ENCODE peak calls at places on chromosomes 7 and 10, in six cellular contexts. O is colonic mucosa, S is stomach, P is breast epithelium, C is prostate gland, F is adrenal gland. X is an unnamed sample. For H3K36me3, the result is how much of the 10 kb centered on the place peaks cover.

GRCh38 chr7:41189866-41190265 is 513.0 kb downstream of the INHBA start:
- DNase-seq in O (no peak), S (no peak), P (no peak), C (no peak), F (no peak), X (no peak)

GRCh38 chr10:3400368-3400767 is 227.8 kb upstream of the PITRM1 start:
- DNase-seq in O (no peak), S (no peak), P (no peak), C (no peak), F (no peak), X (no peak)

GRCh38 chr7:122072272-122072671 is 71.8 kb downstream of the AASS start:
- DNase-seq in O (no peak), S (no peak), P (no peak), C (no peak), F (no peak), X (no peak)

GRCh38 chr10:61284222-61284890 is 168.8 kb downstream of the TMEM26 start:
- DNase-seq in O (no peak), S (no peak), P (no peak), C (peak), F (no peak), X (no peak)

GRCh38 chr10:132626019-132626760 is 88.6 kb downstream of the INPP5A start:
- DNase-seq in O (no peak), S (no peak), P (no peak), C (no peak), F (no peak), X (no peak)

GRCh38 chr10:49115796-49116508 is 630 bp upstream of the VSTM4 start:
- DNase-seq in O (no peak), S (no peak), P (no peak), C (no peak), F (peak), X (no peak)

GRCh38 chr10:76736848-76737495 is 900.6 kb downstream of the KCNMA1 start:
- DNase-seq in O (no peak), S (no peak), P (no peak), C (no peak), F (no peak), X (no peak)

GRCh38 chr10:14751576-14752330 is 22.9 kb downstream of the FAM107B start:
- DNase-seq in O (peak), S (no peak), P (no peak), C (no peak), F (peak), X (peak)

GRCh38 chr7:159061674-159062212 is 82.9 kb downstream of the VIPR2 start:
- DNase-seq in O (no peak), S (no peak), P (peak), C (no peak), F (peak), X (no peak)

GRCh38 chr10:27723436-27723835 is 22.2 kb downstream of the MKX start:
- DNase-seq in O (no peak), S (no peak), P (no peak), C (no peak), F (no peak), X (no peak)

GRCh38 chr7:80593869-80594587 is 44.4 kb upstream of the CD36 start:
- DNase-seq in O (no peak), S (peak), P (no peak), C (no peak), F (no peak), X (peak)

GRCh38 chr7:144063710-144064109 is 5.9 kb upstream of the OR2A25 start:
- DNase-seq in O (no peak), S (no peak), P (no peak), C (no peak), F (no peak), X (no peak)

GRCh38 chr7:44251269-44251668 is 50.5 kb downstream of the YKT6 start:
- DNase-seq in O (no peak), S (no peak), P (no peak), C (no peak), F (no peak), X (no peak)

GRCh38 chr7:93316730-93317129 is 84.6 kb downstream of the VPS50 start:
- DNase-seq in O (no peak), S (no peak), P (no peak), C (no peak), F (no peak), X (no peak)

GRCh38 chr7:157892751-157893150 is 555.9 kb downstream of the DNAJB6 start:
- DNase-seq in O (no peak), S (no peak), P (no peak), C (no peak), F (no peak), X (no peak)
- H3K4me3 ChIP-seq in O (no peak), S (no peak), P (no peak), C (no peak), F (no peak), X (no peak)

GRCh38 chr7:22189741-22190140 is 167.2 kb downstream of the RAPGEF5 start:
- DNase-seq in O (no peak), S (no peak), P (no peak), C (no peak), F (no peak), X (no peak)

GRCh38 chr7:22187691-22188348 is 169.1 kb downstream of the RAPGEF5 start:
- DNase-seq in O (no peak), S (no peak), P (no peak), C (no peak), F (no peak), X (no peak)

GRCh38 chr7:22192778-22193177 is 164.2 kb downstream of the RAPGEF5 start:
- DNase-seq in O (no peak), S (no peak), P (no peak), C (no peak), F (no peak), X (peak)

GRCh38 chr7:22190736-22191135 is 166.2 kb downstream of the RAPGEF5 start:
- DNase-seq in O (no peak), S (no peak), P (no peak), C (no peak), F (no peak), X (no peak)

DNA sequence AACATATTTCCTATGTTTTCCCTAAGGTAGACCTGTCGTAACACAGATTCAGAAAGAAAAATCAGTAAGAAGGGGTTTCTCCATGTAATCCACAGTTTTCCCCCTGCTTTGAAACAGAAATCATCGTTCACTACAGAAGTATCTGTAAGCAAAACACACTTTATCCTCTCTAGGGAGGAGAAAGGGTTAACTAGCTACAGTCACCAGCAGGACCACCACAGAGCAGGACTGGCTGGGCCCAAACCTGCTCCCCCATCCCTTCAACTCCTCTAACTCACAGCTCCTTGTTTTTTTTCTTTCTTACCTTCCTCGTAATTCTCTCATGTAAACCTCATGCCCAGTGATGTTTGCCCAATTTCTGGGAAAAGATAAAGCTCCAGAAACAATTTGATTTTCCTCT is 167.7 kb downstream of the RAPGEF5 start:
- DNase-seq in O (no peak), S (no peak), P (no peak), C (no peak), F (no peak), X (no peak)
- H3K36me3 ChIP-seq in O (under half), S (under half), P (under half), C (under half), F (under half), X (under half)

GRCh38 chr10:12193193-12193592 is 2.5 kb downstream of the NUDT5 start:
- DNase-seq in O (no peak), S (no peak), P (no peak), C (no peak), F (no peak), X (no peak)
- TF ChIP-seq CTCF in O (no peak), S (no peak), P (no peak), C (no peak), F (no peak), X (no peak)

GRCh38 chr10:16606421-16606820 is 84.7 kb upstream of the C1QL3 start:
- DNase-seq in O (no peak), S (no peak), P (no peak), C (no peak), F (no peak), X (no peak)

GRCh38 chr10:16609195-16609594 is 87.5 kb upstream of the C1QL3 start:
- DNase-seq in O (no peak), S (no peak), P (no peak), C (no peak), F (no peak), X (no peak)

GRCh38 chr10:16606923-16607322 is 85.2 kb upstream of the C1QL3 start:
- DNase-seq in O (no peak), S (no peak), P (no peak), C (no peak), F (no peak), X (no peak)

GRCh38 chr10:16612148-16612742 is 90.6 kb upstream of the C1QL3 start:
- DNase-seq in O (no peak), S (no peak), P (no peak), C (no peak), F (no peak), X (no peak)

GRCh38 chr10:16611037-16611436 is 89.4 kb upstream of the C1QL3 start:
- DNase-seq in O (no peak), S (no peak), P (no peak), C (no peak), F (no peak), X (no peak)
- H3K4me3 ChIP-seq in O (no peak), S (no peak), P (no peak), C (no peak), F (no peak), X (no peak)

X was measured in body of pancreas.